ENCODE peak calls at places on chromosome 19, in six cellular contexts. One of them, this sample, is unnamed.

GRCh38 chr19:55640043-55640576 is 692 bp upstream of the ZNF580 start:
- DNase-seq in astrocyte of the spinal cord: peak; percentile 59
- DNase-seq in substantia nigra: peak; percentile 29
- DNase-seq in lung: peak; percentile 64
- DNase-seq in astrocyte of the hippocampus: peak; percentile 82
- DNase-seq in hypothalamus: peak; percentile 41
- DNase-seq in this sample: no peak

GRCh38 chr19:53041366-53041765 is 3.2 kb upstream of the ERVV-2 start:
- DNase-seq in astrocyte of the spinal cord: no peak
- DNase-seq in substantia nigra: no peak
- DNase-seq in lung: no peak
- DNase-seq in astrocyte of the hippocampus: no peak
- DNase-seq in hypothalamus: no peak
- DNase-seq in this sample: no peak

GRCh38 chr19:48926909-48927308 is 6.6 kb upstream of the DHDH start:
- DNase-seq in astrocyte of the spinal cord: peak; percentile 92
- DNase-seq in substantia nigra: no peak
- DNase-seq in lung: peak; percentile 75
- DNase-seq in astrocyte of the hippocampus: peak; percentile 93
- DNase-seq in hypothalamus: no peak
- DNase-seq in this sample: peak; percentile 58

GRCh38 chr19:2013683-2013961 is 1.9 kb downstream of the BTBD2 start:
- DNase-seq in astrocyte of the spinal cord: no peak
- DNase-seq in substantia nigra: no peak
- DNase-seq in lung: no peak
- DNase-seq in astrocyte of the hippocampus: no peak
- DNase-seq in hypothalamus: no peak
- DNase-seq in this sample: no peak

GRCh38 chr19:2042485-2043268 is 8.4 kb downstream of the MKNK2 start:
- DNase-seq in astrocyte of the spinal cord: no peak
- DNase-seq in substantia nigra: no peak
- DNase-seq in lung: no peak
- DNase-seq in astrocyte of the hippocampus: peak; percentile 77
- DNase-seq in hypothalamus: no peak
- DNase-seq in this sample: no peak

GRCh38 chr19:24048261-24048660 is 38.7 kb upstream of the ZNF254 start:
- DNase-seq in astrocyte of the spinal cord: no peak
- DNase-seq in substantia nigra: no peak
- DNase-seq in lung: no peak
- DNase-seq in astrocyte of the hippocampus: no peak
- DNase-seq in hypothalamus: no peak
- DNase-seq in this sample: no peak

GRCh38 chr19:48623556-48624066 is 4.3 kb downstream of the SPHK2 start:
- DNase-seq in astrocyte of the spinal cord: no peak
- DNase-seq in substantia nigra: no peak
- DNase-seq in lung: no peak
- DNase-seq in astrocyte of the hippocampus: no peak
- DNase-seq in hypothalamus: no peak
- DNase-seq in this sample: no peak

GRCh38 chr19:2201473-2202148 is 34.5 kb downstream of the PLEKHJ1 start:
- DNase-seq in astrocyte of the spinal cord: no peak
- DNase-seq in substantia nigra: no peak
- DNase-seq in lung: no peak
- DNase-seq in astrocyte of the hippocampus: no peak
- DNase-seq in hypothalamus: no peak
- DNase-seq in this sample: no peak

GRCh38 chr19:855566-856120 is 3.5 kb downstream of the ELANE start:
- DNase-seq in astrocyte of the spinal cord: no peak
- DNase-seq in substantia nigra: no peak
- DNase-seq in lung: no peak
- DNase-seq in astrocyte of the hippocampus: no peak
- DNase-seq in hypothalamus: no peak
- DNase-seq in this sample: no peak

GRCh38 chr19:29598496-29598895 is 7.6 kb upstream of the POP4 start:
- DNase-seq in astrocyte of the spinal cord: no peak
- DNase-seq in substantia nigra: no peak
- DNase-seq in lung: no peak
- DNase-seq in astrocyte of the hippocampus: no peak
- DNase-seq in hypothalamus: no peak
- DNase-seq in this sample: no peak

GRCh38 chr19:12034610-12035009 is 869 bp downstream of the ZNF433 start:
- DNase-seq in astrocyte of the spinal cord: no peak
- DNase-seq in substantia nigra: no peak
- DNase-seq in lung: no peak
- DNase-seq in astrocyte of the hippocampus: peak; percentile 21
- DNase-seq in hypothalamus: no peak
- DNase-seq in this sample: no peak

GRCh38 chr19:12995596-12996541 is 594 bp downstream of the NFIX start:
- DNase-seq in astrocyte of the spinal cord: no peak
- DNase-seq in substantia nigra: no peak
- DNase-seq in lung: no peak
- DNase-seq in astrocyte of the hippocampus: peak; percentile 71
- DNase-seq in hypothalamus: peak; percentile 13
- DNase-seq in this sample: no peak

GRCh38 chr19:11279505-11280236 is 16.3 kb upstream of the TSPAN16 start:
- DNase-seq in astrocyte of the spinal cord: no peak
- DNase-seq in substantia nigra: no peak
- DNase-seq in lung: no peak
- DNase-seq in astrocyte of the hippocampus: no peak
- DNase-seq in hypothalamus: no peak
- DNase-seq in this sample: no peak

GRCh38 chr19:35430382-35431146 is 17.5 kb upstream of the FFAR2 start:
- DNase-seq in astrocyte of the spinal cord: no peak
- DNase-seq in substantia nigra: no peak
- DNase-seq in lung: no peak
- DNase-seq in astrocyte of the hippocampus: no peak
- DNase-seq in hypothalamus: no peak
- DNase-seq in this sample: peak; percentile 4

GRCh38 chr19:42276284-42276683 is 7.2 kb downstream of the CIC start:
- DNase-seq in astrocyte of the spinal cord: no peak
- DNase-seq in substantia nigra: no peak
- DNase-seq in lung: no peak
- DNase-seq in astrocyte of the hippocampus: no peak
- DNase-seq in hypothalamus: no peak
- DNase-seq in this sample: no peak

GRCh38 chr19:49106648-49107135 is 7.5 kb upstream of the LIN7B start:
- DNase-seq in astrocyte of the spinal cord: peak; percentile 37
- DNase-seq in substantia nigra: no peak
- DNase-seq in lung: no peak
- DNase-seq in astrocyte of the hippocampus: peak; percentile 69
- DNase-seq in hypothalamus: peak; percentile 8
- DNase-seq in this sample: peak; percentile 7

GRCh38 chr19:310141-310651 is 19.0 kb upstream of the PLPP2 start:
- DNase-seq in astrocyte of the spinal cord: peak; percentile 74
- DNase-seq in substantia nigra: no peak
- DNase-seq in lung: no peak
- DNase-seq in astrocyte of the hippocampus: peak; percentile 83
- DNase-seq in hypothalamus: no peak
- DNase-seq in this sample: no peak

This sample was measured in kidney glomerular epithelial cell.